ENCODE peak calls at places on chromosomes 16 and 17, in ten cellular contexts. One of them, this sample, is unnamed.

GRCh38 chr17:19384723-19385391 is 2.1 kb downstream of the MFAP4 start:
- DNase-seq in NT2/D1: no peak
- DNase-seq in AG08396: peak
- DNase-seq in HT1080: no peak
- DNase-seq in NCI-H1105 treated with DMSO at 0.1 percent for 48 hours: peak
- DNase-seq in GM23338: peak
- DNase-seq in CD8-positive, alpha-beta memory T cell: no peak
- DNase-seq in CD4-positive, alpha-beta memory T cell: no peak
- DNase-seq in gastrocnemius medialis: peak
- DNase-seq in OCI-LY7: no peak
- DNase-seq in this sample: peak

GRCh38 chr17:72145972-72146755 is 25.3 kb downstream of the SOX9 start:
- DNase-seq in CD8-positive, alpha-beta memory T cell: no peak
- DNase-seq in NT2/D1: no peak
- DNase-seq in GM23338: no peak
- DNase-seq in CD4-positive, alpha-beta memory T cell: no peak
- DNase-seq in HT1080: peak
- DNase-seq in gastrocnemius medialis: no peak
- DNase-seq in NCI-H1105 treated with DMSO at 0.1 percent for 48 hours: no peak
- DNase-seq in AG08396: no peak
- DNase-seq in OCI-LY7: no peak
- DNase-seq in this sample: no peak

GRCh38 chr16:85370543-85370880 is 242.6 kb upstream of the GSE1 start:
- DNase-seq in HT1080: peak
- DNase-seq in CD8-positive, alpha-beta memory T cell: no peak
- DNase-seq in gastrocnemius medialis: no peak
- DNase-seq in AG08396: no peak
- DNase-seq in NT2/D1: no peak
- DNase-seq in NCI-H1105 treated with DMSO at 0.1 percent for 48 hours: no peak
- DNase-seq in GM23338: no peak
- DNase-seq in CD4-positive, alpha-beta memory T cell: no peak
- DNase-seq in OCI-LY7: no peak
- DNase-seq in this sample: no peak

GRCh38 chr17:45353047-45353446 is 36.2 kb upstream of the MAP3K14 start:
- DNase-seq in NCI-H1105 treated with DMSO at 0.1 percent for 48 hours: no peak
- DNase-seq in GM23338: no peak
- DNase-seq in gastrocnemius medialis: no peak
- DNase-seq in AG08396: no peak
- DNase-seq in CD8-positive, alpha-beta memory T cell: no peak
- DNase-seq in OCI-LY7: no peak
- DNase-seq in CD4-positive, alpha-beta memory T cell: no peak
- DNase-seq in HT1080: peak
- DNase-seq in NT2/D1: no peak
- DNase-seq in this sample: no peak

GRCh38 chr17:63140255-63140654 is 174.2 kb downstream of the TANC2 start:
- DNase-seq in AG08396: no peak
- DNase-seq in NCI-H1105 treated with DMSO at 0.1 percent for 48 hours: peak
- DNase-seq in HT1080: no peak
- DNase-seq in GM23338: no peak
- DNase-seq in NT2/D1: no peak
- DNase-seq in gastrocnemius medialis: no peak
- DNase-seq in CD8-positive, alpha-beta memory T cell: no peak
- DNase-seq in CD4-positive, alpha-beta memory T cell: no peak
- DNase-seq in OCI-LY7: no peak
- DNase-seq in this sample: no peak

GRCh38 chr16:27363797-27364196 is 38.2 kb upstream of the IL21R start:
- DNase-seq in OCI-LY7: no peak
- DNase-seq in GM23338: no peak
- DNase-seq in CD8-positive, alpha-beta memory T cell: no peak
- DNase-seq in NCI-H1105 treated with DMSO at 0.1 percent for 48 hours: no peak
- DNase-seq in AG08396: no peak
- DNase-seq in HT1080: no peak
- DNase-seq in NT2/D1: no peak
- DNase-seq in gastrocnemius medialis: no peak
- DNase-seq in CD4-positive, alpha-beta memory T cell: no peak
- DNase-seq in this sample: peak

GRCh38 chr16:52298769-52299168 is 248.2 kb downstream of the TOX3 start:
- DNase-seq in NT2/D1: no peak
- DNase-seq in CD4-positive, alpha-beta memory T cell: no peak
- DNase-seq in OCI-LY7: no peak
- DNase-seq in gastrocnemius medialis: no peak
- DNase-seq in HT1080: no peak
- DNase-seq in GM23338: no peak
- DNase-seq in NCI-H1105 treated with DMSO at 0.1 percent for 48 hours: no peak
- DNase-seq in CD8-positive, alpha-beta memory T cell: no peak
- DNase-seq in AG08396: no peak
- DNase-seq in this sample: no peak

GRCh38 chr17:68172461-68172954 is 75.3 kb upstream of the AMZ2 start:
- DNase-seq in GM23338: peak
- DNase-seq in OCI-LY7: peak
- DNase-seq in NCI-H1105 treated with DMSO at 0.1 percent for 48 hours: peak
- DNase-seq in CD8-positive, alpha-beta memory T cell: peak
- DNase-seq in gastrocnemius medialis: no peak
- DNase-seq in NT2/D1: peak
- DNase-seq in AG08396: peak
- DNase-seq in CD4-positive, alpha-beta memory T cell: peak
- DNase-seq in HT1080: peak
- DNase-seq in this sample: peak

GRCh38 chr16:86227801-86228200 is 282.5 kb upstream of the FOXF1 start:
- DNase-seq in gastrocnemius medialis: no peak
- DNase-seq in GM23338: no peak
- DNase-seq in NT2/D1: no peak
- DNase-seq in OCI-LY7: no peak
- DNase-seq in HT1080: no peak
- DNase-seq in CD4-positive, alpha-beta memory T cell: no peak
- DNase-seq in NCI-H1105 treated with DMSO at 0.1 percent for 48 hours: no peak
- DNase-seq in AG08396: peak
- DNase-seq in CD8-positive, alpha-beta memory T cell: no peak
- DNase-seq in this sample: no peak

GRCh38 chr17:15507896-15508295 is 40.5 kb upstream of the CDRT4 start:
- DNase-seq in gastrocnemius medialis: no peak
- DNase-seq in HT1080: no peak
- DNase-seq in NCI-H1105 treated with DMSO at 0.1 percent for 48 hours: no peak
- DNase-seq in NT2/D1: no peak
- DNase-seq in CD8-positive, alpha-beta memory T cell: no peak
- DNase-seq in OCI-LY7: no peak
- DNase-seq in GM23338: no peak
- DNase-seq in CD4-positive, alpha-beta memory T cell: no peak
- DNase-seq in AG08396: peak
- DNase-seq in this sample: no peak

GRCh38 chr16:50523710-50524109 is 24.5 kb upstream of the NKD1 start:
- DNase-seq in NCI-H1105 treated with DMSO at 0.1 percent for 48 hours: no peak
- DNase-seq in HT1080: no peak
- DNase-seq in gastrocnemius medialis: no peak
- DNase-seq in CD4-positive, alpha-beta memory T cell: no peak
- DNase-seq in CD8-positive, alpha-beta memory T cell: no peak
- DNase-seq in NT2/D1: no peak
- DNase-seq in AG08396: no peak
- DNase-seq in GM23338: no peak
- DNase-seq in OCI-LY7: no peak
- DNase-seq in this sample: no peak

GRCh38 chr17:40765657-40766056 is 6.3 kb downstream of the KRT26 start:
- DNase-seq in OCI-LY7: no peak
- DNase-seq in NCI-H1105 treated with DMSO at 0.1 percent for 48 hours: no peak
- DNase-seq in gastrocnemius medialis: no peak
- DNase-seq in GM23338: no peak
- DNase-seq in HT1080: no peak
- DNase-seq in NT2/D1: no peak
- DNase-seq in CD4-positive, alpha-beta memory T cell: no peak
- DNase-seq in CD8-positive, alpha-beta memory T cell: no peak
- DNase-seq in AG08396: no peak
- DNase-seq in this sample: no peak

GRCh38 chr17:51000835-51001638 is 119.6 kb downstream of the SPAG9 start:
- DNase-seq in NCI-H1105 treated with DMSO at 0.1 percent for 48 hours: peak
- DNase-seq in NT2/D1: peak
- DNase-seq in AG08396: peak
- DNase-seq in gastrocnemius medialis: no peak
- DNase-seq in HT1080: peak
- DNase-seq in CD8-positive, alpha-beta memory T cell: no peak
- DNase-seq in CD4-positive, alpha-beta memory T cell: peak
- DNase-seq in OCI-LY7: peak
- DNase-seq in GM23338: peak
- DNase-seq in this sample: no peak

GRCh38 chr16:83441523-83441922 is 366.3 kb upstream of the HSBP1 start:
- DNase-seq in AG08396: no peak
- DNase-seq in HT1080: peak
- DNase-seq in NCI-H1105 treated with DMSO at 0.1 percent for 48 hours: no peak
- DNase-seq in CD4-positive, alpha-beta memory T cell: no peak
- DNase-seq in OCI-LY7: no peak
- DNase-seq in GM23338: no peak
- DNase-seq in CD8-positive, alpha-beta memory T cell: no peak
- DNase-seq in gastrocnemius medialis: no peak
- DNase-seq in NT2/D1: no peak
- DNase-seq in this sample: no peak

GRCh38 chr17:66493283-66494019 is 191.0 kb downstream of the PRKCA start:
- DNase-seq in GM23338: no peak
- DNase-seq in HT1080: peak
- DNase-seq in NCI-H1105 treated with DMSO at 0.1 percent for 48 hours: no peak
- DNase-seq in NT2/D1: no peak
- DNase-seq in CD4-positive, alpha-beta memory T cell: no peak
- DNase-seq in AG08396: no peak
- DNase-seq in gastrocnemius medialis: no peak
- DNase-seq in CD8-positive, alpha-beta memory T cell: no peak
- DNase-seq in OCI-LY7: no peak
- DNase-seq in this sample: no peak

GRCh38 chr17:17987901-17988300 is 15.2 kb downstream of the DRC3 start:
- DNase-seq in CD4-positive, alpha-beta memory T cell: no peak
- DNase-seq in AG08396: no peak
- DNase-seq in HT1080: no peak
- DNase-seq in CD8-positive, alpha-beta memory T cell: no peak
- DNase-seq in NCI-H1105 treated with DMSO at 0.1 percent for 48 hours: no peak
- DNase-seq in OCI-LY7: no peak
- DNase-seq in NT2/D1: no peak
- DNase-seq in GM23338: no peak
- DNase-seq in gastrocnemius medialis: no peak
- DNase-seq in this sample: peak

GRCh38 chr16:56683424-56684162 is 1.3 kb downstream of the MT1X start:
- DNase-seq in HT1080: no peak
- DNase-seq in OCI-LY7: no peak
- DNase-seq in AG08396: no peak
- DNase-seq in gastrocnemius medialis: no peak
- DNase-seq in NT2/D1: no peak
- DNase-seq in NCI-H1105 treated with DMSO at 0.1 percent for 48 hours: no peak
- DNase-seq in GM23338: peak
- DNase-seq in CD4-positive, alpha-beta memory T cell: no peak
- DNase-seq in CD8-positive, alpha-beta memory T cell: no peak
- DNase-seq in this sample: no peak

GRCh38 chr17:77512062-77512946 is 371.5 kb downstream of the SEC14L1 start:
- DNase-seq in NT2/D1: no peak
- DNase-seq in HT1080: no peak
- DNase-seq in AG08396: no peak
- DNase-seq in GM23338: no peak
- DNase-seq in CD8-positive, alpha-beta memory T cell: no peak
- DNase-seq in gastrocnemius medialis: no peak
- DNase-seq in NCI-H1105 treated with DMSO at 0.1 percent for 48 hours: no peak
- DNase-seq in CD4-positive, alpha-beta memory T cell: no peak
- DNase-seq in OCI-LY7: no peak
- DNase-seq in this sample: no peak

GRCh38 chr16:67013238-67013822 is 15.6 kb upstream of the CBFB start:
- DNase-seq in CD8-positive, alpha-beta memory T cell: no peak
- DNase-seq in OCI-LY7: no peak
- DNase-seq in gastrocnemius medialis: no peak
- DNase-seq in CD4-positive, alpha-beta memory T cell: no peak
- DNase-seq in HT1080: no peak
- DNase-seq in AG08396: no peak
- DNase-seq in NCI-H1105 treated with DMSO at 0.1 percent for 48 hours: peak
- DNase-seq in GM23338: peak
- DNase-seq in NT2/D1: no peak
- DNase-seq in this sample: no peak

GRCh38 chr16:56606688-56607618 is 1.4 kb upstream of the MT2A start:
- DNase-seq in gastrocnemius medialis: peak
- DNase-seq in CD4-positive, alpha-beta memory T cell: peak
- DNase-seq in NT2/D1: no peak
- DNase-seq in CD8-positive, alpha-beta memory T cell: no peak
- DNase-seq in NCI-H1105 treated with DMSO at 0.1 percent for 48 hours: no peak
- DNase-seq in HT1080: peak
- DNase-seq in AG08396: peak
- DNase-seq in OCI-LY7: no peak
- DNase-seq in GM23338: peak
- DNase-seq in this sample: peak

GRCh38 chr16:22353188-22353919 is 21.1 kb downstream of the CDR2 start:
- DNase-seq in GM23338: peak
- DNase-seq in AG08396: peak
- DNase-seq in HT1080: peak
- DNase-seq in CD8-positive, alpha-beta memory T cell: no peak
- DNase-seq in NCI-H1105 treated with DMSO at 0.1 percent for 48 hours: no peak
- DNase-seq in gastrocnemius medialis: no peak
- DNase-seq in NT2/D1: peak
- DNase-seq in OCI-LY7: no peak
- DNase-seq in CD4-positive, alpha-beta memory T cell: no peak
- DNase-seq in this sample: no peak